ENCODE peak calls at places on chromosomes 2 and 18, in nine cellular contexts. C is activated CD4-positive, alpha-beta T cell treated with anti-CD3 and anti-CD28 coated beads, Interleukin-2, amount 50 U/mL, for 1 hour; P is fibroblast of gingiva; S is CD8-positive, alpha-beta T cell; X is NCI-H1436; M is HT1080; B is activated T-cell treated with anti-CD3 and anti-CD28 coated beads, Interleukin-2, amount 50 U/mL, for 72 hours; J is frontal cortex; I is NCI-H2171 treated with DMSO at 0.1 percent for 48 hours. W is an unnamed sample.

GRCh38 chr2:219484343-219485200 is 14.1 kb upstream of the GMPPA start:
- DNase-seq in X (peak), P (no peak), S (no peak), M (no peak), C (no peak), B (no peak), I (peak), J (peak), W (no peak)

GRCh38 chr2:215527738-215528137 is 91.9 kb upstream of the FN1 start:
- DNase-seq in C (no peak), X (no peak), I (no peak), M (peak), S (no peak), P (peak), B (no peak), J (no peak), W (no peak)

GRCh38 chr2:31735716-31736115 is 155.0 kb upstream of the SRD5A2 start:
- DNase-seq in I (no peak), J (no peak), X (no peak), P (no peak), C (no peak), B (no peak), M (no peak), S (no peak), W (no peak)

GRCh38 chr2:15912203-15912602 is 28.1 kb upstream of the MYCN start:
- DNase-seq in P (no peak), S (no peak), I (no peak), M (peak), C (no peak), X (no peak), B (no peak), J (peak), W (peak)

GRCh38 chr2:11177871-11178598 is 22.8 kb downstream of the SLC66A3 start:
- DNase-seq in X (no peak), S (no peak), P (no peak), I (peak), B (no peak), C (no peak), M (no peak), J (no peak), W (peak)

GRCh38 chr2:56185101-56185581 is 1.4 kb downstream of the CCDC85A start:
- DNase-seq in I (peak), P (no peak), B (no peak), C (no peak), M (peak), J (peak), X (peak), S (no peak), W (no peak)

GRCh38 chr18:48445540-48445939 is 36.4 kb upstream of the ZBTB7C start:
- DNase-seq in X (peak), S (peak), J (no peak), B (peak), I (peak), C (peak), M (peak), P (peak), W (peak)

GRCh38 chr2:66242099-66242498 is 192.8 kb upstream of the MEIS1 start:
- DNase-seq in P (no peak), J (no peak), I (no peak), C (no peak), S (no peak), B (no peak), M (no peak), X (no peak), W (no peak)